ENCODE peak calls at places on chromosomes 3 and 15, in seven cellular contexts. One of them, this sample, is unnamed.

GRCh38 chr3:31695280-31696008 is 162.7 kb downstream of the STT3B start:
- DNase-seq in upper lobe of left lung: no peak
- DNase-seq in lung: no peak
- DNase-seq in upper lobe of right lung: no peak
- DNase-seq in endothelial cell: peak
- DNase-seq in omental fat pad: no peak
- DNase-seq in fibroblast of mammary gland: no peak
- DNase-seq in this sample: no peak

GRCh38 chr3:111277226-111277625 is 205.6 kb downstream of the NECTIN3 start:
- DNase-seq in fibroblast of mammary gland: peak
- DNase-seq in endothelial cell: no peak
- DNase-seq in upper lobe of left lung: no peak
- DNase-seq in lung: no peak
- DNase-seq in omental fat pad: no peak
- DNase-seq in upper lobe of right lung: no peak
- DNase-seq in this sample: no peak

GRCh38 chr15:33119263-33119662 is 75.3 kb downstream of the FMN1 start:
- DNase-seq in endothelial cell: no peak
- DNase-seq in fibroblast of mammary gland: no peak
- DNase-seq in upper lobe of right lung: no peak
- DNase-seq in upper lobe of left lung: no peak
- DNase-seq in omental fat pad: no peak
- DNase-seq in lung: no peak
- DNase-seq in this sample: no peak

GRCh38 chr3:72155391-72156064 is 370.6 kb upstream of the PROK2 start:
- DNase-seq in upper lobe of left lung: no peak
- DNase-seq in omental fat pad: no peak
- DNase-seq in endothelial cell: no peak
- DNase-seq in fibroblast of mammary gland: peak
- DNase-seq in upper lobe of right lung: no peak
- DNase-seq in lung: peak
- DNase-seq in this sample: no peak

GRCh38 chr3:24529210-24529609 is 34.6 kb upstream of the THRB start:
- DNase-seq in omental fat pad: no peak
- DNase-seq in fibroblast of mammary gland: no peak
- DNase-seq in upper lobe of left lung: no peak
- DNase-seq in endothelial cell: no peak
- DNase-seq in upper lobe of right lung: no peak
- DNase-seq in lung: no peak
- DNase-seq in this sample: no peak

GRCh38 chr3:147775816-147776530 is 366.8 kb downstream of the ZIC1 start:
- DNase-seq in lung: no peak
- DNase-seq in fibroblast of mammary gland: peak
- DNase-seq in omental fat pad: no peak
- DNase-seq in upper lobe of left lung: no peak
- DNase-seq in upper lobe of right lung: no peak
- DNase-seq in endothelial cell: no peak
- DNase-seq in this sample: no peak

GRCh38 chr3:8589880-8590556 is 54.6 kb downstream of the SSUH2 start:
- DNase-seq in endothelial cell: no peak
- DNase-seq in upper lobe of left lung: no peak
- DNase-seq in upper lobe of right lung: no peak
- DNase-seq in omental fat pad: no peak
- DNase-seq in fibroblast of mammary gland: peak
- DNase-seq in lung: no peak
- DNase-seq in this sample: no peak

GRCh38 chr3:2656806-2657205 is 453.4 kb downstream of the IL5RA start:
- DNase-seq in lung: no peak
- DNase-seq in fibroblast of mammary gland: no peak
- DNase-seq in upper lobe of left lung: no peak
- DNase-seq in upper lobe of right lung: no peak
- DNase-seq in endothelial cell: no peak
- DNase-seq in omental fat pad: no peak
- DNase-seq in this sample: no peak

DNA sequence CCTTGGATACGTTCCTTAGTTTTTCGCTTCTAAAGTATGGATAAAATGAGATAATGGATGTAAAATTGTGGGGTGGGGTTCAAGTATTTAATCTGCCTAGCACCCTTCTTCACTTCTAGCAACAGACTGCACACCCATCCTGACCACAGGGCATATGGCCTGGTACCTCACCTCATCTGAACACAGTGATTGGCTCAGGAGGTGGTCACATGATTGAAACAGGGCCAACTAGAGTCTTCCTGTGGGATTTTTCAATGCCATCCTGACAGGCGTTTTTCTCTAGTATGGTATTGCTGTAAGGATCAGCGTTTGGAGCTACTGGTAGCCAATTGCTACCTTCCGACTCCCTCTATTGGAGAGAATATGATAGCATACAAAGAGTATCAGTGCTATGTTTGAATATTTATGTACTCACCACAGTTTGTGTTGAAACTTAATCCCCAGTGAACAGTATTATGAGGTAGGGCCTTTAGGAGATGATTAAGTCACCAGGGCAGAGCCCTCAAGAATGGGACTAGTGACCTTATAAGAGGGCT is 172.2 kb downstream of the PPM1L start:
- DNase-seq in fibroblast of mammary gland: no peak
- DNase-seq in lung: no peak
- DNase-seq in endothelial cell: no peak
- DNase-seq in upper lobe of right lung: no peak
- DNase-seq in upper lobe of left lung: no peak
- DNase-seq in omental fat pad: no peak
- DNase-seq in this sample: no peak
- TF ChIP-seq CTCF in fibroblast of mammary gland: peak
- TF ChIP-seq CTCF in lung: no peak
- TF ChIP-seq CTCF in endothelial cell: no peak
- TF ChIP-seq CTCF in upper lobe of right lung: no peak
- TF ChIP-seq CTCF in upper lobe of left lung: no peak
- TF ChIP-seq CTCF in omental fat pad: no peak
- TF ChIP-seq CTCF in this sample: no peak

GRCh38 chr3:18946524-18946923 is 201.8 kb upstream of the KCNH8 start:
- DNase-seq in fibroblast of mammary gland: no peak
- DNase-seq in upper lobe of right lung: no peak
- DNase-seq in upper lobe of left lung: no peak
- DNase-seq in lung: no peak
- DNase-seq in omental fat pad: no peak
- DNase-seq in endothelial cell: no peak
- DNase-seq in this sample: no peak
- TF ChIP-seq CTCF in fibroblast of mammary gland: no peak
- TF ChIP-seq CTCF in upper lobe of right lung: no peak
- TF ChIP-seq CTCF in upper lobe of left lung: no peak
- TF ChIP-seq CTCF in lung: no peak
- TF ChIP-seq CTCF in omental fat pad: no peak
- TF ChIP-seq CTCF in endothelial cell: no peak
- TF ChIP-seq CTCF in this sample: no peak

GRCh38 chr3:192090586-192090985 is 629.6 kb downstream of the PYDC2 start:
- DNase-seq in omental fat pad: no peak
- DNase-seq in upper lobe of left lung: no peak
- DNase-seq in lung: no peak
- DNase-seq in endothelial cell: peak
- DNase-seq in upper lobe of right lung: no peak
- DNase-seq in fibroblast of mammary gland: no peak
- DNase-seq in this sample: no peak
- TF ChIP-seq CTCF in omental fat pad: no peak
- TF ChIP-seq CTCF in upper lobe of left lung: no peak
- TF ChIP-seq CTCF in lung: no peak
- TF ChIP-seq CTCF in endothelial cell: no peak
- TF ChIP-seq CTCF in upper lobe of right lung: no peak
- TF ChIP-seq CTCF in fibroblast of mammary gland: no peak
- TF ChIP-seq CTCF in this sample: no peak

DNA sequence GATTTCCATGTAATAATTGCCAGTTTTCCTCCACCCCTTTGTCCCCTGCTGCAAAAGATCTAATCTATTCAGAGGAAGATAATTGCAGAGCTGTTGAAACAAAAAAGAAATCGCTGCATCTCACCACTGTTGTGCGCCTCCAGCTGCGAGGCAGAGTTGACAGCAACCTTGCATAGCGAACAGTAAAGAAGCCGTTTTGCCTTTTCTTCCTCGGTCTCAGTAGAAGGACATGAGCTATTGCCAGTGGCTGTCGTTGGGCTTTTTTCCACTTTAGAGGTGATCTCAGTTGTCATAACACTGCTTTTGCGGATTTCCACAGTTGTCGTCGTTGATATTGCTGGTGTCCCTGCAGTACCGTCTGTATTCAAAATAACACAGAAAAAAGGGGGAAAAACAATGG is 314.2 kb downstream of the ZNF385D start:
- DNase-seq in upper lobe of right lung: no peak
- DNase-seq in fibroblast of mammary gland: no peak
- DNase-seq in upper lobe of left lung: no peak
- DNase-seq in endothelial cell: no peak
- DNase-seq in omental fat pad: no peak
- DNase-seq in lung: no peak
- DNase-seq in this sample: no peak
- TF ChIP-seq CTCF in upper lobe of right lung: no peak
- TF ChIP-seq CTCF in fibroblast of mammary gland: no peak
- TF ChIP-seq CTCF in upper lobe of left lung: no peak
- TF ChIP-seq CTCF in endothelial cell: no peak
- TF ChIP-seq CTCF in omental fat pad: no peak
- TF ChIP-seq CTCF in lung: no peak
- TF ChIP-seq CTCF in this sample: no peak

GRCh38 chr15:69762373-69763148 is 309.9 kb downstream of the RPLP1 start:
- DNase-seq in endothelial cell: peak
- DNase-seq in upper lobe of left lung: no peak
- DNase-seq in fibroblast of mammary gland: no peak
- DNase-seq in omental fat pad: no peak
- DNase-seq in lung: no peak
- DNase-seq in upper lobe of right lung: no peak
- DNase-seq in this sample: no peak
- TF ChIP-seq CTCF in endothelial cell: no peak
- TF ChIP-seq CTCF in upper lobe of left lung: no peak
- TF ChIP-seq CTCF in fibroblast of mammary gland: no peak
- TF ChIP-seq CTCF in omental fat pad: no peak
- TF ChIP-seq CTCF in lung: no peak
- TF ChIP-seq CTCF in upper lobe of right lung: no peak
- TF ChIP-seq CTCF in this sample: no peak

DNA sequence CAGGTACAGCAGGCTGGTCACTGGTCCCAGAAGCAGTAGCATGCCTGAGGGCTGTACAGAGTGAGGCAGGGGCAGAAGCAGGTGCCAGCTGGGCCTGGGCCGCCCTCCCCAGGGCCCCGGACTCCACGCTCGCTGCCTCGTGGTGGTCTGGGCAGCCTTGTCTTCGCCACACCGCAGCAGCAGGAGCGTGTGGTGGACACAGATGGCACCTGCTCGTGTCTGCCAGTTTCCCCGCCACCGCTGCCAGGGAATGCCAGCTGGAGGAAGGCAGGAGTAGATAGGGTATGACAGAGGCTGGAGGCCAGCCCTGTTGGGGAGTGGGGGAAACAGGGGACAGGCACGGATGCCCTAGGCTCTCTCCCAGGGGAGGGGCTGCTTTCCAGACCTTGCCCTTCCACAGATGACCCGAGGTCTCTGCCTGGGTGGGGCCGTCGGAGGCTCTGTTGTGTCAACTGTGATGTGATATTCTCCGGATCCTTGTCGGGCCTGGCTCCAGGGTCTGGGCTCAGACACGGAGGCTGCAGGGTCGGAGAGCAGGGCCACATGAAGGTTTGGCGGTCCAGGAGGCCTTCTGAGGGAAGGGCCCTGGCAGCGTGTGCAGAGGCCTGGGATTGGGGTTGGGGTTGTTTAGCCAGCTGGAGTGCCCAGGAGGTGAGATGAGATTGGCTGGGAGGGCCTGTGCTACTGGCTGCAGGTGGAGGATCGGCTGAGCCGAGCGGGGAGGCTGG is 33.6 kb downstream of the GOLGA6L10 start:
- DNase-seq in upper lobe of right lung: peak
- DNase-seq in lung: no peak
- DNase-seq in endothelial cell: no peak
- DNase-seq in omental fat pad: no peak
- DNase-seq in fibroblast of mammary gland: no peak
- DNase-seq in upper lobe of left lung: no peak
- DNase-seq in this sample: no peak
- TF ChIP-seq CTCF in upper lobe of right lung: no peak
- TF ChIP-seq CTCF in lung: no peak
- TF ChIP-seq CTCF in endothelial cell: no peak
- TF ChIP-seq CTCF in omental fat pad: no peak
- TF ChIP-seq CTCF in fibroblast of mammary gland: no peak
- TF ChIP-seq CTCF in upper lobe of left lung: no peak
- TF ChIP-seq CTCF in this sample: no peak

GRCh38 chr3:174125267-174125844 is 727.8 kb downstream of the NLGN1 start:
- DNase-seq in upper lobe of right lung: no peak
- DNase-seq in endothelial cell: peak
- DNase-seq in upper lobe of left lung: no peak
- DNase-seq in fibroblast of mammary gland: peak
- DNase-seq in lung: no peak
- DNase-seq in omental fat pad: no peak
- DNase-seq in this sample: no peak
- TF ChIP-seq CTCF in upper lobe of right lung: peak
- TF ChIP-seq CTCF in endothelial cell: no peak
- TF ChIP-seq CTCF in upper lobe of left lung: no peak
- TF ChIP-seq CTCF in fibroblast of mammary gland: peak
- TF ChIP-seq CTCF in lung: no peak
- TF ChIP-seq CTCF in omental fat pad: no peak
- TF ChIP-seq CTCF in this sample: no peak

GRCh38 chr3:178434206-178434805 is 101.9 kb upstream of the KCNMB2 start:
- DNase-seq in lung: no peak
- DNase-seq in fibroblast of mammary gland: no peak
- DNase-seq in endothelial cell: no peak
- DNase-seq in omental fat pad: no peak
- DNase-seq in upper lobe of right lung: no peak
- DNase-seq in upper lobe of left lung: no peak
- DNase-seq in this sample: no peak
- TF ChIP-seq CTCF in lung: no peak
- TF ChIP-seq CTCF in fibroblast of mammary gland: peak
- TF ChIP-seq CTCF in endothelial cell: no peak
- TF ChIP-seq CTCF in omental fat pad: no peak
- TF ChIP-seq CTCF in upper lobe of right lung: no peak
- TF ChIP-seq CTCF in upper lobe of left lung: no peak
- TF ChIP-seq CTCF in this sample: no peak

This sample was measured in activated B cell treated with CpG ODN at 0.5 μM for 24 hours.